ENCODE peak calls at places on chromosomes 11 and 22, in five cellular contexts. One of them, this sample, is unnamed.

GRCh38 chr11:62832346-62833234 is at the start of gene TEX54:
- DNase-seq in neuronal stem cell: no peak
- DNase-seq in H9: no peak
- DNase-seq in H1: no peak
- DNase-seq in mesenchymal stem cell: no peak
- DNase-seq in this sample: no peak

GRCh38 chr22:49053574-49053973 is 774.1 kb downstream of the BRD1 start:
- DNase-seq in neuronal stem cell: no peak
- DNase-seq in H9: no peak
- DNase-seq in H1: no peak
- DNase-seq in mesenchymal stem cell: no peak
- DNase-seq in this sample: no peak

GRCh38 chr11:64040684-64041267 is 5.0 kb downstream of the FLRT1 start:
- DNase-seq in neuronal stem cell: no peak
- DNase-seq in H9: peak; percentile 72
- DNase-seq in H1: peak; percentile 79
- DNase-seq in mesenchymal stem cell: no peak
- DNase-seq in this sample: no peak

GRCh38 chr11:16986434-16987204 is 27.6 kb downstream of the PLEKHA7 start:
- DNase-seq in neuronal stem cell: no peak
- DNase-seq in H9: peak; percentile 48
- DNase-seq in H1: no peak
- DNase-seq in mesenchymal stem cell: no peak
- DNase-seq in this sample: no peak

GRCh38 chr22:46105494-46106278 is 44.6 kb upstream of the PPARA start:
- DNase-seq in neuronal stem cell: no peak
- DNase-seq in H9: no peak
- DNase-seq in H1: no peak
- DNase-seq in mesenchymal stem cell: peak; percentile 25
- DNase-seq in this sample: no peak

GRCh38 chr11:70029115-70029830 is 48.8 kb upstream of the ANO1 start:
- DNase-seq in neuronal stem cell: no peak
- DNase-seq in H9: peak; percentile 34
- DNase-seq in H1: no peak
- DNase-seq in mesenchymal stem cell: no peak
- DNase-seq in this sample: no peak

GRCh38 chr11:832529-833113 is at the start of gene CD151:
- DNase-seq in neuronal stem cell: no peak
- DNase-seq in H9: peak; percentile 79
- DNase-seq in H1: peak; percentile 83
- DNase-seq in mesenchymal stem cell: peak; percentile 64
- DNase-seq in this sample: peak; percentile 74

GRCh38 chr11:31797227-31798056 is 13.7 kb downstream of the PAX6 start:
- DNase-seq in neuronal stem cell: no peak
- DNase-seq in H9: no peak
- DNase-seq in H1: no peak
- DNase-seq in mesenchymal stem cell: no peak
- DNase-seq in this sample: no peak

GRCh38 chr11:69321877-69322350 is 28.0 kb downstream of the MYEOV start:
- DNase-seq in neuronal stem cell: no peak
- DNase-seq in H9: no peak
- DNase-seq in H1: no peak
- DNase-seq in mesenchymal stem cell: peak; percentile 95
- DNase-seq in this sample: no peak

GRCh38 chr11:19200410-19201201 is 1.2 kb downstream of the CSRP3 start:
- DNase-seq in neuronal stem cell: no peak
- DNase-seq in H9: no peak
- DNase-seq in H1: no peak
- DNase-seq in mesenchymal stem cell: no peak
- DNase-seq in this sample: no peak

GRCh38 chr22:50739894-50740293 is 1.9 kb downstream of the ACR start:
- DNase-seq in neuronal stem cell: no peak
- DNase-seq in H9: no peak
- DNase-seq in H1: no peak
- DNase-seq in mesenchymal stem cell: no peak
- DNase-seq in this sample: no peak

GRCh38 chr22:39785232-39785631 is 108.3 kb downstream of the ENTHD1 start:
- DNase-seq in neuronal stem cell: no peak
- DNase-seq in H9: no peak
- DNase-seq in H1: no peak
- DNase-seq in mesenchymal stem cell: no peak
- DNase-seq in this sample: no peak

GRCh38 chr22:30432096-30432495 is 6.5 kb downstream of the MTFP1 start:
- DNase-seq in neuronal stem cell: no peak
- DNase-seq in H9: no peak
- DNase-seq in H1: no peak
- DNase-seq in mesenchymal stem cell: no peak
- DNase-seq in this sample: no peak

GRCh38 chr11:121389651-121390050 is 62.5 kb upstream of the SORL1 start:
- DNase-seq in neuronal stem cell: peak; percentile 43
- DNase-seq in H9: peak; percentile 34
- DNase-seq in H1: no peak
- DNase-seq in mesenchymal stem cell: no peak
- DNase-seq in this sample: no peak

GRCh38 chr11:19646921-19647320 is 65.7 kb upstream of the NAV2 start:
- DNase-seq in neuronal stem cell: no peak
- DNase-seq in H9: no peak
- DNase-seq in H1: no peak
- DNase-seq in mesenchymal stem cell: peak; percentile 93
- DNase-seq in this sample: no peak

GRCh38 chr11:88831303-88831890 is 234.4 kb downstream of the GRM5 start:
- DNase-seq in neuronal stem cell: no peak
- DNase-seq in H9: no peak
- DNase-seq in H1: no peak
- DNase-seq in mesenchymal stem cell: no peak
- DNase-seq in this sample: no peak

GRCh38 chr22:28882878-28883656 is at the start of gene ZNRF3:
- DNase-seq in neuronal stem cell: peak; percentile 92
- DNase-seq in H9: peak; percentile 87
- DNase-seq in H1: peak; percentile 99
- DNase-seq in mesenchymal stem cell: peak; percentile 91
- DNase-seq in this sample: peak; percentile 92

GRCh38 chr11:40401132-40401853 is 1058.2 kb downstream of the LRRC4C start:
- DNase-seq in neuronal stem cell: no peak
- DNase-seq in H9: no peak
- DNase-seq in H1: no peak
- DNase-seq in mesenchymal stem cell: no peak
- DNase-seq in this sample: no peak

GRCh38 chr11:114285599-114285998 is 10.6 kb upstream of the NNMT start:
- DNase-seq in neuronal stem cell: no peak
- DNase-seq in H9: no peak
- DNase-seq in H1: peak; percentile 35
- DNase-seq in mesenchymal stem cell: peak; percentile 52
- DNase-seq in this sample: peak; percentile 42

GRCh38 chr11:12664410-12664809 is 9.8 kb upstream of the TEAD1 start:
- DNase-seq in neuronal stem cell: no peak
- DNase-seq in H9: no peak
- DNase-seq in H1: no peak
- DNase-seq in mesenchymal stem cell: no peak
- DNase-seq in this sample: peak; percentile 33

GRCh38 chr22:49081261-49081666 is 746.4 kb downstream of the BRD1 start:
- DNase-seq in neuronal stem cell: no peak
- DNase-seq in H9: no peak
- DNase-seq in H1: no peak
- DNase-seq in mesenchymal stem cell: no peak
- DNase-seq in this sample: no peak

GRCh38 chr11:35618497-35619029 is 303 bp downstream of the FJX1 start:
- DNase-seq in neuronal stem cell: peak; percentile 43
- DNase-seq in H9: no peak
- DNase-seq in H1: no peak
- DNase-seq in mesenchymal stem cell: peak; percentile 71
- DNase-seq in this sample: peak; percentile 45

GRCh38 chr11:132264616-132265015 is 894.2 kb downstream of the NTM start:
- DNase-seq in neuronal stem cell: no peak
- DNase-seq in H9: no peak
- DNase-seq in H1: no peak
- DNase-seq in mesenchymal stem cell: no peak
- DNase-seq in this sample: no peak

GRCh38 chr11:492416-493226 is 14.4 kb downstream of the RNH1 start:
- DNase-seq in neuronal stem cell: no peak
- DNase-seq in H9: no peak
- DNase-seq in H1: peak; percentile 46
- DNase-seq in mesenchymal stem cell: no peak
- DNase-seq in this sample: no peak

GRCh38 chr11:58637367-58637766 is 14.9 kb downstream of the CNTF start:
- DNase-seq in neuronal stem cell: no peak
- DNase-seq in H9: no peak
- DNase-seq in H1: no peak
- DNase-seq in mesenchymal stem cell: no peak
- DNase-seq in this sample: no peak

GRCh38 chr11:65310215-65310614 is 4.5 kb upstream of the CDC42EP2 start:
- DNase-seq in neuronal stem cell: no peak
- DNase-seq in H9: no peak
- DNase-seq in H1: no peak
- DNase-seq in mesenchymal stem cell: no peak
- DNase-seq in this sample: no peak

GRCh38 chr11:101126551-101127347 is 2.9 kb downstream of the PGR start:
- DNase-seq in neuronal stem cell: peak; percentile 21
- DNase-seq in H9: peak; percentile 37
- DNase-seq in H1: peak; percentile 47
- DNase-seq in mesenchymal stem cell: peak; percentile 35
- DNase-seq in this sample: peak; percentile 7

GRCh38 chr11:72673943-72674828 is at the start of gene PDE2A:
- DNase-seq in neuronal stem cell: no peak
- DNase-seq in H9: peak; percentile 67
- DNase-seq in H1: peak; percentile 67
- DNase-seq in mesenchymal stem cell: no peak
- DNase-seq in this sample: no peak

DNA sequence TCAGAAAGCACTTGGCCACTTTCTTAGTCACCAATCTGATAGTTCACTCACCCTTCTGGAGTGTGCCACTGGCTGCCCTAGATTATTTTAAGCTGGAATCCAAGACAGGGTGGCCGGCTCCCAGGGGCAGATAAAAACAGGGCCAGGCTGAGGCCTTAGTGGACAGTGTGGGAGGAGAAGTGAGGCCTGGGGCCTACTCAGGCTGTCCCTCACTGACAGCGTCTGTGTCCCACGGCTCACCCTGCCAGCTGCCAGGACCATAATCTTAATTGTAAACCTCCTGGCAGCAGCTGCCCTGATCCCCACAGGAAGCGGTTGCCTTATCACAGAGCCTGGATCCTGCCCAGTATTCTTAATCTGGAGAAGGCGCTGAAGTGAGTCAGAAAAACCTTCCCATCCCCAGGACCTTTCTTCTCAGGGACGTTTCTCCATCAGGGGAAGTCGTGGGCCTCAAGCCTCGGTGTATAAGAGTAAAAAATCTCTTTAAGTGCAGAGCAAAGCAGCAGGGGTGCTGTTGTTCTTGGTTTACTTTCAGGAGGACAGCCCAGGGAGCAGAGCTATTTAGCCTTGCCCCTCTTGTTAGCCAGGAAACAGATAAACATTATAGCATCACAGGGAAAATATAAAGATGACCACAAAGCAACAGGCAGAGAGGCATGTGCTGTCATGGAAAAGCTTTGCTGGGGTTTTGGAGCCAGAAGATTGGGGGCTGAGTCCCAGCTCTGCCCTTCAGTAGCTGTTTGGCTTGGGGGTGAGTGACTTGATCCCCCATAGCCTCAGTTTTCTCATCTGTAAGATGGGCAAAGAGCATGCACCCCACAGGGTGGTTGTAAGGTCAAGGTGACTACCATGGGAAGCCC is 39.6 kb downstream of the TSPAN18 start:
- DNase-seq in neuronal stem cell: no peak
- DNase-seq in H9: peak; percentile 22
- DNase-seq in H1: peak; percentile 38
- DNase-seq in mesenchymal stem cell: peak; percentile 94
- DNase-seq in this sample: no peak
- H2AK5ac ChIP-seq in neuronal stem cell: no peak overlapping the region
- H2AK5ac ChIP-seq in H9: no peak overlapping the region
- H2AK5ac ChIP-seq in H1: no peak overlapping the region
- H2AK5ac ChIP-seq in mesenchymal stem cell: no peak overlapping the region
- H2AK5ac ChIP-seq in this sample: no peak overlapping the region

GRCh38 chr11:128599729-128600128 is 12.4 kb upstream of the ETS1 start:
- DNase-seq in neuronal stem cell: no peak
- DNase-seq in H9: no peak
- DNase-seq in H1: no peak
- DNase-seq in mesenchymal stem cell: peak; percentile 81
- DNase-seq in this sample: no peak

GRCh38 chr11:128598755-128599154 is 11.4 kb upstream of the ETS1 start:
- DNase-seq in neuronal stem cell: no peak
- DNase-seq in H9: no peak
- DNase-seq in H1: no peak
- DNase-seq in mesenchymal stem cell: peak; percentile 27
- DNase-seq in this sample: no peak

GRCh38 chr11:128604723-128605122 is 17.4 kb upstream of the ETS1 start:
- DNase-seq in neuronal stem cell: no peak
- DNase-seq in H9: no peak
- DNase-seq in H1: no peak
- DNase-seq in mesenchymal stem cell: no peak
- DNase-seq in this sample: no peak

GRCh38 chr11:128603752-128604472 is 16.6 kb upstream of the ETS1 start:
- DNase-seq in neuronal stem cell: no peak
- DNase-seq in H9: no peak
- DNase-seq in H1: no peak
- DNase-seq in mesenchymal stem cell: peak; percentile 24
- DNase-seq in this sample: no peak

GRCh38 chr11:128603003-128603715 is 15.8 kb upstream of the ETS1 start:
- DNase-seq in neuronal stem cell: no peak
- DNase-seq in H9: no peak
- DNase-seq in H1: no peak
- DNase-seq in mesenchymal stem cell: no peak
- DNase-seq in this sample: no peak
- H4K8ac ChIP-seq in neuronal stem cell: no peak overlapping the region
- H4K8ac ChIP-seq in H9: no peak overlapping the region
- H4K8ac ChIP-seq in H1: no peak overlapping the region
- H4K8ac ChIP-seq in mesenchymal stem cell: no peak overlapping the region
- H4K8ac ChIP-seq in this sample: no peak overlapping the region

GRCh38 chr11:125375146-125375545 is 120.9 kb downstream of the FEZ1 start:
- DNase-seq in neuronal stem cell: no peak
- DNase-seq in H9: no peak
- DNase-seq in H1: no peak
- DNase-seq in mesenchymal stem cell: no peak
- DNase-seq in this sample: no peak
- H2BK12ac ChIP-seq in neuronal stem cell: no peak overlapping the region
- H2BK12ac ChIP-seq in H9: no peak overlapping the region
- H2BK12ac ChIP-seq in H1: no peak overlapping the region
- H2BK12ac ChIP-seq in mesenchymal stem cell: no peak overlapping the region
- H2BK12ac ChIP-seq in this sample: no peak overlapping the region

DNA sequence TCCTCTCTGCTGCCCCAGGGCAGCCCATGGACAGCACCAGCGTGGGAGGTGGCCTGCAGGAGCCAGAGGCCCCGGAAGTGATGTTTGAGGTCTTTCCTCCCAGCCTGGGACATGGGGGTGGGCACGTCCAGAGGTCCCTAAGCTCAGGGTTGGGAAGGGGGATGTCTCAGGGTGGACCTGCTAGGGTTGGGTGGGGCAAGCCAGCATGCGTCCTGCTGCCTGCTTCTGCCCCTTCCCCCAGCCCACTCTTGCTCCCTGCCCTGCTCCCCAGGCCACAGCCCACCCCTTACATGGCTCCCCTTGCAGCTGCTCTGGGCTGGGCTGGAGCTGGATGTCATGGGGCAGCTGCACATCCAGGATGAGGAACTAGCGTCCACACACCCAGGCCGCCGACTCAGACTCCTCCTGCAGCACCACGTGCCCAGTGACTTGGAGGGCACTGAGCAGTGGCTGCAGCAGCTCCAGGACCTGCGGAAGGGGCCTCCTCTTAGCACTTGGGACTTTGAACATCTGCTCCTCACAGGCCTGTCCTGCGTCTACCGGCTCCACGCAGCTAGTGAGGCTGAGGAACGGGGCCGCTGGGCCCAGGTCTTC is 1.4 kb downstream of the FAM180B start:
- DNase-seq in neuronal stem cell: no peak
- DNase-seq in H9: no peak
- DNase-seq in H1: no peak
- DNase-seq in mesenchymal stem cell: no peak
- DNase-seq in this sample: no peak
- H2AK5ac ChIP-seq in neuronal stem cell: no peak overlapping the region
- H2AK5ac ChIP-seq in H9: no peak overlapping the region
- H2AK5ac ChIP-seq in H1: no peak overlapping the region
- H2AK5ac ChIP-seq in mesenchymal stem cell: no peak overlapping the region
- H2AK5ac ChIP-seq in this sample: no peak overlapping the region

This sample was measured in trophoblast cell.